ENCODE peak calls at places on chromosomes 6 and 20, in eight cellular contexts. U is OCI-LY7, C is RWPE1, R is pancreas, Q is fibroblast of lung, X is GM20000, Y is body of pancreas, G is WTC11. N is an unnamed sample.

GRCh38 chr20:64210661-64211369 is 44.7 kb upstream of the PCMTD2 start:
- DNase-seq in U (no peak), C (no peak), R (no peak), Q (no peak), X (no peak), Y (no peak), G (no peak), N (no peak)

GRCh38 chr20:38143238-38143645 is 21.8 kb downstream of the TGM2 start:
- DNase-seq in U (no peak), C (peak), R (no peak), Q (no peak), X (no peak), Y (peak), G (no peak), N (peak)

GRCh38 chr6:100116409-100117194 is 122.6 kb upstream of the MCHR2 start:
- DNase-seq in U (peak), C (peak), R (no peak), Q (peak), X (peak), Y (peak), G (peak), N (peak)

GRCh38 chr20:10555865-10556308 is 117.9 kb downstream of the JAG1 start:
- DNase-seq in U (no peak), C (peak), R (no peak), Q (peak), X (no peak), Y (no peak), G (no peak), N (no peak)

GRCh38 chr20:62609170-62609786 is 33.0 kb upstream of the SLCO4A1 start:
- DNase-seq in U (no peak), C (no peak), R (no peak), Q (no peak), X (no peak), Y (no peak), G (no peak), N (no peak)

GRCh38 chr6:155993248-155993647 is 537.6 kb upstream of the NOX3 start:
- DNase-seq in U (no peak), C (no peak), R (no peak), Q (no peak), X (no peak), Y (no peak), G (no peak), N (no peak)

GRCh38 chr6:113697642-113698410 is 159.3 kb upstream of the MARCKS start:
- DNase-seq in U (no peak), C (peak), R (no peak), Q (peak), X (no peak), Y (no peak), G (no peak), N (peak)

GRCh38 chr6:33694401-33694931 is 17.0 kb downstream of the UQCC2 start:
- DNase-seq in U (no peak), C (peak), R (no peak), Q (peak), X (no peak), Y (peak), G (no peak), N (no peak)

GRCh38 chr20:40960521-40960956 is 68.1 kb upstream of the TOP1 start:
- DNase-seq in U (no peak), C (no peak), R (no peak), Q (peak), X (no peak), Y (no peak), G (no peak), N (no peak)

GRCh38 chr6:5592911-5593519 is 331.7 kb downstream of the FARS2 start:
- DNase-seq in U (no peak), C (no peak), R (no peak), Q (no peak), X (no peak), Y (no peak), G (no peak), N (no peak)

GRCh38 chr6:166742981-166743380 is 115.9 kb upstream of the RPS6KA2 start:
- DNase-seq in U (no peak), C (no peak), R (no peak), Q (no peak), X (no peak), Y (no peak), G (no peak), N (no peak)

GRCh38 chr20:12315652-12316051 is 398.0 kb downstream of the BTBD3 start:
- DNase-seq in U (no peak), C (no peak), R (no peak), Q (no peak), X (no peak), Y (no peak), G (no peak), N (no peak)

GRCh38 chr6:106199998-106200397 is 113.9 kb downstream of the PRDM1 start:
- DNase-seq in U (no peak), C (peak), R (no peak), Q (peak), X (no peak), Y (no peak), G (no peak), N (no peak)

GRCh38 chr6:111057074-111057752 is 30.1 kb upstream of the SLC16A10 start:
- DNase-seq in U (peak), C (peak), R (no peak), Q (peak), X (peak), Y (peak), G (no peak), N (peak)

GRCh38 chr20:37615507-37616425 is 78.1 kb upstream of the CTNNBL1 start:
- DNase-seq in U (peak), C (no peak), R (no peak), Q (peak), X (peak), Y (peak), G (peak), N (peak)

GRCh38 chr20:5863040-5863811 is 87.1 kb downstream of the TRMT6 start:
- DNase-seq in U (no peak), C (peak), R (peak), Q (peak), X (no peak), Y (peak), G (no peak), N (no peak)

GRCh38 chr6:169707772-169708171 is 5.8 kb downstream of the C6orf120 start:
- DNase-seq in U (peak), C (no peak), R (no peak), Q (no peak), X (no peak), Y (no peak), G (no peak), N (no peak)

GRCh38 chr6:147530132-147531060 is 21.9 kb downstream of the SAMD5 start:
- DNase-seq in U (peak), C (no peak), R (no peak), Q (peak), X (no peak), Y (no peak), G (no peak), N (no peak)

GRCh38 chr6:154302111-154302752 is 54.4 kb downstream of the IPCEF1 start:
- DNase-seq in U (peak), C (no peak), R (no peak), Q (peak), X (peak), Y (peak), G (no peak), N (no peak)

GRCh38 chr6:7671076-7671475 is 54.8 kb upstream of the BMP6 start:
- DNase-seq in U (no peak), C (peak), R (no peak), Q (peak), X (no peak), Y (no peak), G (no peak), N (no peak)

GRCh38 chr6:6695711-6696048 is 107.2 kb downstream of the LY86 start:
- DNase-seq in U (no peak), C (no peak), R (no peak), Q (no peak), X (no peak), Y (no peak), G (no peak), N (no peak)

GRCh38 chr20:47775039-47775438 is 10.2 kb downstream of the SULF2 start:
- DNase-seq in U (no peak), C (no peak), R (no peak), Q (no peak), X (no peak), Y (no peak), G (no peak), N (no peak)

GRCh38 chr6:107604549-107604948 is 114.6 kb downstream of the SOBP start:
- DNase-seq in U (no peak), C (no peak), R (no peak), Q (no peak), X (no peak), Y (no peak), G (peak), N (no peak)

GRCh38 chr20:18307301-18307700 is 19.0 kb downstream of the ZNF133 start:
- DNase-seq in U (no peak), C (no peak), R (no peak), Q (no peak), X (no peak), Y (no peak), G (no peak), N (no peak)

GRCh38 chr20:62306440-62307187 is 3.8 kb downstream of the ADRM1 start:
- DNase-seq in U (no peak), C (peak), R (no peak), Q (no peak), X (no peak), Y (no peak), G (no peak), N (no peak)

GRCh38 chr20:21129861-21130260 is 4.0 kb downstream of the KIZ start:
- DNase-seq in U (no peak), C (no peak), R (no peak), Q (no peak), X (no peak), Y (no peak), G (no peak), N (no peak)
- TF ChIP-seq CTCF in U (no peak), C (no peak), R (no peak), Q (no peak), X (no peak), Y (no peak), G (no peak), N (no peak)

DNA sequence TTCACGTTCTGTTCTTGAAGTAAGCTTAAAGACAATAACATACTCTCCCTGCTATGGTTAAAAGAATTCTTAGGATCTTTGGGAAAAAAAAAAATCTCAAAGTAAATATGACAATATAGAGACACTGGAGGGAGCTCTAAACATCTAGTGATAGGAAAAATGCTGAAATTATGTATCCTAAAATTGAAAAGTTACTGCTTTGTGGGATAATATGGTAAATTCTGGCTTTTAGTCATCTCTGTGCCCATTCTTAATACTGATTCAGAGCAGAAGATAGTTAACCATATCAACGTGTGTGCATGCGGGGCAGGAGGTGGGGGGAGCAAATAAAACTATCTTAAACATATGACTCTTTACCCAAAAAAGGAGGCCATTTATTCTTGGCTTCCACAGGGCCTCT is 165.4 kb downstream of the GMPR start:
- DNase-seq in U (no peak), C (peak), R (no peak), Q (no peak), X (no peak), Y (no peak), G (no peak), N (no peak)
- TF ChIP-seq CTCF in U (peak), C (peak), R (no peak), Q (peak), X (no peak), Y (no peak), G (no peak), N (no peak)

DNA sequence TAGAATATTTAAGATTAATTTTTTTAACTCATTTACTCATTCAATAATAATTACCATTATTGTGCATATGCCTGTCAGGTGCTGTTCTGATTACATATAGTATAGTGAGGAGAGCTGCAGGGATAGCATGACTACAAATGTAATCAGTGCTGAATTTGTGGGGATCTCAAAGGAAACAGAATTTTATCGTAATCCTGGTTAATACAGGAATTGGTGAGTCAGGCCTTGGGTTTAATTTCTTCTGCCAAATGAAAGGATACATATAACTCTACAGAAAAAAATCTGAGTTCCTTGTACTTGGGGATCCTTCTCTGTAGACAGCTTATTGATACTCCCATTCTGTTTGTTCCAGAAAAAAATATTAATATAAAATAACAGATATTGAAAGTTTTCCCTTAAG is 297.2 kb downstream of the GJA1 start:
- DNase-seq in U (no peak), C (no peak), R (no peak), Q (peak), X (no peak), Y (no peak), G (no peak), N (no peak)
- TF ChIP-seq CTCF in U (no peak), C (no peak), R (no peak), Q (no peak), X (no peak), Y (no peak), G (no peak), N (no peak)

GRCh38 chr6:1335367-1336037 is 23.6 kb downstream of the FOXQ1 start:
- DNase-seq in U (no peak), C (peak), R (peak), Q (peak), X (no peak), Y (peak), G (no peak), N (peak)

GRCh38 chr6:1337791-1338190 is 25.9 kb downstream of the FOXQ1 start:
- DNase-seq in U (no peak), C (no peak), R (no peak), Q (no peak), X (no peak), Y (no peak), G (no peak), N (no peak)

GRCh38 chr6:1334725-1335124 is 22.8 kb downstream of the FOXQ1 start:
- DNase-seq in U (no peak), C (no peak), R (no peak), Q (no peak), X (no peak), Y (no peak), G (no peak), N (no peak)

DNA sequence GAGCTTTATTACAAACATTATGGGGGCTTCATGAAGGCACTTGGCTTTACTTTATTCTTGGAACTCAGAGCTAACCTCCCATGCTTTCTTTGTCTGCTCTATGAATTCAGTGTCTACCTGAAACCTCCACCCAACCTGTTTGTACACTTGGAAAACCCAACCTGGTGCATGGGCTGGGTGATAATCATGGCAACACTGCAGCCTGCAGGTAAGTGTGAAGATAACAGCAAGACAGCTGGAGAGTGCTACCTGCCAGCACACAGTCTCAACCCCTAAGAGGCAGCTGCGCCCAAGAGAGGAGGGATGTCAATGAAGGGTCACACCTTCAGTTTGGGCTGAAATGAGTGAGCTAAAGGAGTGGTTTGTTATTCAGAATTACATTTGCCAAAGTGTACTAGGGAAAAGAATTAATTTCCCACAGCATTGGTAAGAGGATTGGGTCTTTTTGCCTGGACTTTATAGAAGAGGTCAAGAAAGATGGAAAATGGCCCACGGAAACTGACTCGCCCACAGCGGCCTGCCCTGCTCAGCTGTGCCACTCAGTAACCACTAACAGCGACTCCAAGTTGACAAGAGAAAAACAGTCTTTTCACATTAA is 24.4 kb downstream of the FOXQ1 start:
- DNase-seq in U (no peak), C (peak), R (peak), Q (no peak), X (no peak), Y (peak), G (peak), N (peak)
- TF ChIP-seq CTCF in U (peak), C (peak), R (peak), Q (peak), X (no peak), Y (peak), G (peak), N (peak)

GRCh38 chr6:138289739-138290138 is 71.4 kb upstream of the PBOV1 start:
- DNase-seq in U (peak), C (no peak), R (no peak), Q (peak), X (peak), Y (peak), G (peak), N (peak)
- TF ChIP-seq CTCF in U (peak), C (no peak), R (no peak), Q (no peak), X (no peak), Y (no peak), G (peak), N (no peak)